ENCODE peak calls at places on chromosomes 5 and 9, in six cellular contexts. T, Q, H, C, Y and F are unnamed samples.

GRCh38 chr9:122172131-122172530 is 12.4 kb downstream of the MORN5 start:
- DNase-seq in C (no peak), Y (no peak), T (no peak), H (peak; percentile 37), Q (no peak), F (no peak)

GRCh38 chr9:136327313-136327971 is at the start of gene GPSM1:
- DNase-seq in Y (no peak), T (no peak), C (no peak), H (peak; percentile 96), Q (no peak), F (no peak)

GRCh38 chr9:83066771-83067170 is 3.8 kb upstream of the RASEF start:
- DNase-seq in T (no peak), C (no peak), Y (no peak), H (no peak), Q (no peak), F (no peak)

GRCh38 chr5:77015938-77016569 is 14.2 kb upstream of the AGGF1 start:
- DNase-seq in H (no peak), C (peak; percentile 12), Q (peak; percentile 57), Y (no peak), T (no peak), F (peak; percentile 36)

GRCh38 chr5:153658606-153659005 is 168.1 kb downstream of the GRIA1 start:
- DNase-seq in C (no peak), T (peak; percentile 7), Q (no peak), H (no peak), Y (no peak), F (peak; percentile 33)

GRCh38 chr5:96093890-96094381 is 132.3 kb upstream of the ELL2 start:
- DNase-seq in Q (peak; percentile 53), H (no peak), Y (no peak), T (no peak), C (peak; percentile 74), F (no peak)

GRCh38 chr9:134192951-134193731 is 28.8 kb upstream of the RNU6ATAC start:
- DNase-seq in T (no peak), C (no peak), Q (no peak), Y (no peak), H (no peak), F (no peak)

GRCh38 chr5:58582411-58583393 is at the start of gene RAB3C:
- DNase-seq in Q (peak; percentile 44), H (no peak), T (peak; percentile 93), Y (peak; percentile 25), C (peak; percentile 78), F (peak; percentile 87)

GRCh38 chr9:13621871-13622564 is 342.5 kb upstream of the MPDZ start:
- DNase-seq in T (no peak), H (no peak), Y (no peak), Q (no peak), C (no peak), F (no peak)

GRCh38 chr5:43606351-43606750 is 3.4 kb downstream of the NNT start:
- DNase-seq in C (no peak), Q (no peak), H (no peak), T (no peak), Y (no peak), F (no peak)

GRCh38 chr5:38456657-38457056 is 99.8 kb downstream of the LIFR start:
- DNase-seq in Y (no peak), T (no peak), C (no peak), H (no peak), Q (no peak), F (no peak)

GRCh38 chr5:133235696-133236426 is 184.0 kb downstream of the HSPA4 start:
- DNase-seq in H (no peak), Y (no peak), Q (no peak), T (no peak), C (no peak), F (no peak)

GRCh38 chr9:137373611-137373980 is 49.4 kb downstream of the EXD3 start:
- DNase-seq in C (no peak), Q (no peak), Y (no peak), T (no peak), H (no peak), F (no peak)

GRCh38 chr5:107422494-107422893 is 248.2 kb downstream of the EFNA5 start:
- DNase-seq in Q (no peak), Y (no peak), C (no peak), H (no peak), T (no peak), F (no peak)

GRCh38 chr5:165622864-165623536 is 2117.6 kb downstream of the MAT2B start:
- DNase-seq in C (no peak), Y (no peak), T (no peak), H (no peak), Q (no peak), F (no peak)

GRCh38 chr9:134662143-134662876 is 20.7 kb downstream of the COL5A1 start:
- DNase-seq in Y (no peak), C (no peak), T (no peak), Q (no peak), H (no peak), F (no peak)

GRCh38 chr5:50580506-50580905 is 85.9 kb upstream of the PARP8 start:
- DNase-seq in Q (no peak), Y (no peak), C (no peak), H (no peak), T (no peak), F (no peak)

GRCh38 chr9:98235126-98235525 is 20.3 kb downstream of the TBC1D2 start:
- DNase-seq in Q (no peak), T (no peak), Y (no peak), H (no peak), C (no peak), F (no peak)

GRCh38 chr5:17190242-17190778 is 27.1 kb upstream of the BASP1 start:
- DNase-seq in Q (peak; percentile 46), T (no peak), H (peak; percentile 42), Y (no peak), C (peak; percentile 23), F (peak; percentile 55)

GRCh38 chr5:1881273-1881586 is 1.5 kb downstream of the IRX4 start:
- DNase-seq in T (peak; percentile 76), H (peak; percentile 64), C (no peak), Y (no peak), Q (peak; percentile 75), F (no peak)

GRCh38 chr9:138073808-138074207 is 196.2 kb downstream of the CACNA1B start:
- DNase-seq in H (no peak), T (no peak), Y (no peak), C (no peak), Q (no peak), F (no peak)

GRCh38 chr5:73336366-73336765 is 112.2 kb downstream of the FOXD1 start:
- DNase-seq in C (no peak), T (no peak), Y (no peak), Q (no peak), H (no peak), F (no peak)

GRCh38 chr9:78038620-78039300 is 7.1 kb upstream of the GNAQ start:
- DNase-seq in H (no peak), Y (no peak), Q (no peak), C (no peak), T (no peak), F (no peak)

GRCh38 chr5:139642891-139643871 is 5.0 kb upstream of the CXXC5 start:
- DNase-seq in Q (no peak), Y (no peak), H (no peak), C (peak; percentile 79), T (no peak), F (no peak)

GRCh38 chr5:80998590-80998979 is 38.4 kb downstream of the RASGRF2 start:
- DNase-seq in Y (no peak), C (no peak), Q (no peak), H (no peak), T (no peak), F (no peak)

DNA sequence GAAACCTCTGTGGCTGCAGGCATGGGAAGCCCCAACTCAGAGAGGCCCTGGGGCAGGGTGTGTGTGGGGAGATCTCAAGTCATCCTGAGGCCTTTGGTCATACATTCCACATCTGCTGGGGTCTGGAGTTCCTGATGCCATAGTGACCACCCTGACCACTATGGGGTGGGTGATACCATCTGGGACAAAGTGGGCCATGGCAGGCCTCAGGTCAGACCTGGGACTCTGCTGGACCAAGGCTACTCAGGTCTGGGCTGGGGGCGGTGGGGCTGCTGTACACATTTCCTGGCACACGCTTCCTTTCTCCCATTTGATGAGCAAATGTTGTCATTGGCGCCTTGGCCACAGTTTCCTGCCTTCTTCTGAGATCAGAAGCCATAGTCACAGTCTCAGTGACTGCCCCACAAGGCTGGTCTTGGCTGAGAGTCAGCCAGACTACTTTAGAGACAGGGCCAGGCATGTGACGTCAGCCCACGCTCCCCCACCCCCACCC is 15.1 kb upstream of the ACSL6 start:
- DNase-seq in Q (no peak), Y (no peak), C (no peak), H (no peak), T (no peak), F (no peak)
- TF ChIP-seq ZNF274 in Q (no peak), Y (no peak), C (no peak), H (no peak), T (no peak), F (no peak)

DNA sequence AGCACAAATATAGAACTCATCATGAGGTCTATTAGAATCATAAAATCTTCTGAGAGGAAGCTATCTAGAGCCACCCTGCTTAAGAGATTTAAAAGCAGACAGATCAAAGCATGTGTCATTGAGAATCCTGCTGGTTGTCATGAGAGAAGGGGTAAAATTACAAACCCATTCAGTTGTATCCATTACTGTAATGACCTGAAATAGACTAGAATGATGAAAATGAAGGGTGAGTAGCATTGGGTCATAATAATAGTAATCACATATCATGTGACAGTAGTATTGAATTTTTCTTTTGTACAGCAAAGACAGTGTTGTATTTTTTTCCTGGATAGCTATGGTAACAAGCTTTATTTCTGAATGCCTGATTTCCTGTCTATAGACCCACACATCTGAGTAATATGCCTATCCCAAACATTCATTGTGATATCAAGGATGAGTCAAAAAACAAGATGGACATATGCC is 149.0 kb downstream of the PDE4D start:
- DNase-seq in C (no peak), Q (no peak), Y (no peak), T (no peak), H (no peak), F (no peak)
- H3K9ac ChIP-seq in C (no peak overlapping the region), Q (no peak overlapping the region), Y (no peak overlapping the region), T (no peak overlapping the region), H (no peak overlapping the region), F (no peak overlapping the region)

GRCh38 chr5:67197536-67197935 is 937 bp upstream of the CD180 start:
- DNase-seq in T (no peak), Q (no peak), Y (no peak), C (no peak), H (no peak), F (no peak)
- H3K4me1 ChIP-seq in T (no peaks in the 10 kb centered on the region), Q (no peaks in the 10 kb centered on the region), Y (peaks cover 62% of the 10 kb centered on the region), C (no peaks in the 10 kb centered on the region), H (no peaks in the 10 kb centered on the region), F (no peaks in the 10 kb centered on the region)

GRCh38 chr5:310941-311434 is 10.5 kb upstream of the AHRR start:
- DNase-seq in C (no peak), Y (no peak), H (no peak), T (no peak), Q (no peak), F (no peak)
- TF ChIP-seq ZNF274 in C (no peak), Y (no peak), H (no peak), T (no peak), Q (no peak), F (no peak)

DNA sequence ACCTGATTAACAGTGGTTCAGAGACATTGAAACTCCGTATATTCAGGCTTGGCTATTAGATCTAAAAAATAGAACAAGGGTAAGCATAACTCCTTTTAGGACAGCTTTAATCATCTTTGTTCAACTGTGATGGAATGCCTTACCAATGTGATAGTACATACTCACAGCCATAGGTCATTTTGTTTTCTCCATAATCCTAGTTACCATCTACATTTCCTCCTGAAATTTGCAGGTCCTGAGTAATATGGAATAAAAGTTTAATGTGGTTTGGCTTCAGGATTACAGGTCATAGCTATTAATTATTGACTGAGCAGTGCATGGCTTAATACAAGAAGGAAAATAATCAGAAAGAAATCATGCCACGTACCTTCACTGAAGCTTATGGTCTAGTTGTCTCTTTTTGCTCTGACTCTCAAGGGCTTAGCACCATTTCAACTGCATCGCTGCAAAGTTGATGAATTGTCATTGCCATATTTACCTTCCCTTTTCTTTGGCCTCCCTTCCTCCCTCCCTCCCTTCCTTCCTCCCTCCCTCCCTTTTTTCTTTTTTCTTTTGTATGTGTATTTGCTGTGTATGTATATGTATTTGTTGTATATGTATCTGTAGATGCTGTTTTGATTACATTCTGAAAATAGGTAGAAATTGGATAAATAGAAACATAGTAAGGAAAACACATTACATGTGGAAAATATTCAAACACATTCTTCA is 250.9 kb upstream of the ZNF608 start:
- DNase-seq in C (no peak), T (no peak), Y (no peak), Q (no peak), H (no peak), F (no peak)
- H3K9ac ChIP-seq in C (no peak overlapping the region), T (no peak overlapping the region), Y (no peak overlapping the region), Q (no peak overlapping the region), H (no peak overlapping the region), F (no peak overlapping the region)